ENCODE peak calls at places on chromosomes 1 and 21, in five cellular contexts. U is fibroblast of lung, C is neural progenitor cell, R is IMR-90, G is SK-N-SH. F is an unnamed sample.

GRCh38 chr1:156379420-156380165 is 10.6 kb downstream of the RHBG start:
- DNase-seq in U (no peak), C (peak), R (peak), G (no peak), F (peak)

GRCh38 chr21:31337991-31338891 is 5.8 kb downstream of the TIAM1 start:
- DNase-seq in U (no peak), C (no peak), R (no peak), G (no peak), F (no peak)

GRCh38 chr1:156067262-156067661 is 6.3 kb downstream of the RAB25 start:
- DNase-seq in U (no peak), C (no peak), R (peak), G (no peak), F (no peak)

GRCh38 chr1:101239095-101240040 is 2.5 kb downstream of the S1PR1 start:
- DNase-seq in U (peak), C (no peak), R (no peak), G (no peak), F (no peak)

GRCh38 chr1:207805841-207806421 is 54.1 kb downstream of the CD46 start:
- DNase-seq in U (peak), C (no peak), R (peak), G (no peak), F (peak)

GRCh38 chr1:214864896-214865688 is 217.4 kb upstream of the KCNK2 start:
- DNase-seq in U (peak), C (no peak), R (peak), G (no peak), F (no peak)

GRCh38 chr1:147586412-147586811 is 45.1 kb downstream of the BCL9 start:
- DNase-seq in U (no peak), C (peak), R (no peak), G (no peak), F (peak)

GRCh38 chr1:12153181-12153785 is 13.5 kb upstream of the TNFRSF1B start:
- DNase-seq in U (peak), C (no peak), R (peak), G (no peak), F (no peak)

GRCh38 chr21:28336299-28336698 is 656.4 kb downstream of the LTN1 start:
- DNase-seq in U (peak), C (peak), R (peak), G (peak), F (peak)

GRCh38 chr1:172561252-172561651 is 28.3 kb downstream of the SUCO start:
- DNase-seq in U (no peak), C (no peak), R (peak), G (no peak), F (no peak)

GRCh38 chr1:212062832-212063438 is 27.4 kb downstream of the DTL start:
- DNase-seq in U (peak), C (peak), R (peak), G (peak), F (no peak)

GRCh38 chr1:54971317-54971791 is 9.1 kb upstream of the TMEM61 start:
- DNase-seq in U (no peak), C (no peak), R (peak), G (no peak), F (peak)

GRCh38 chr1:85554630-85555327 is 25.8 kb upstream of the CCN1 start:
- DNase-seq in U (peak), C (no peak), R (peak), G (no peak), F (no peak)

GRCh38 chr1:12433323-12434053 is 184.5 kb downstream of the DHRS3 start:
- DNase-seq in U (peak), C (peak), R (peak), G (peak), F (peak)

GRCh38 chr1:78519446-78519845 is 28.7 kb downstream of the PTGFR start:
- DNase-seq in U (no peak), C (no peak), R (peak), G (no peak), F (no peak)

GRCh38 chr1:229253170-229253974 is 17.5 kb upstream of the RAB4A start:
- DNase-seq in U (no peak), C (peak), R (peak), G (peak), F (peak)

DNA sequence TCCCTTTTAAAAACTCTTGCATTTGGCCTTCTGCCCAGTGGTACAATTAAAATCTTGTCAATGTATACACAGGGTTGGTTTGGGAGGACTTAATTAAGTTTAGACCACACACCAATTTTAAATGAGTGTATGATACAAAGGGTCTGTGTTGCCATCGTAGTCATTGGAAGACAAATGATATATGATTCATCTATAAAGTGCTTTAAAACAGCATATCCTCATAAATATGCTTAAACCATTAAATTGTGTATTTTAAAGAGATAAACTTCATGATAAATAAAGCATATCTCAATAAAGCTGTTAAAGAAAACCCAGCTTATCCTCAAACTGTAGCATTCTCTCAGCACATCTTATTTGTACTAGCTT is 69.5 kb downstream of the LUZP1 start:
- DNase-seq in U (no peak), C (no peak), R (no peak), G (no peak), F (no peak)
- H3K9ac ChIP-seq in U (no peak), C (no peak), R (no peak), G (no peak), F (no peak)

GRCh38 chr1:145956776-145957442 is 908 bp downstream of the LIX1L start:
- DNase-seq in U (peak), C (no peak), R (peak), G (no peak), F (no peak)

GRCh38 chr1:145959957-145960467 is 2.2 kb upstream of the LIX1L start:
- DNase-seq in U (no peak), C (no peak), R (no peak), G (no peak), F (no peak)

GRCh38 chr1:145957443-145958319 is at the start of gene LIX1L:
- DNase-seq in U (peak), C (peak), R (peak), G (peak), F (peak)

GRCh38 chr1:145959333-145959732 is 1.5 kb upstream of the LIX1L start:
- DNase-seq in U (no peak), C (no peak), R (no peak), G (no peak), F (no peak)

DNA sequence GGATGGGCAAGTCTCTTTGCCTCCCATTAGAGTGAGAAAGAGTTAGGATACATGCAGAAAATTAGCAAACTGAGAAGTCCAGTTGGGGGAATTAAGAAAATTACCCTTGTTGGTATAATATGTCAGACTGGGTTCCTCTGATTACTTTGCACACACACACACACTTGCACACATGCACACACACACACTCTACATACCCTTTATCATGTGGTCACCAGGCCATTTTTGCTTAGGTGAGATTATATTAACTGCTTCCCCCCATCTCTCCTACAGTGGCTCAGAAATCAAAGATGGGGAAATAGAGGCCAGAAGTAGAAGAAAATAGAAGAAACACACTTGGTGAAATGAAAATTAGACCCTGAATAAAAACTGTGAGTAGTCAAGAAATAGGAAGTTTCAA is 917 bp upstream of the LIX1L start:
- DNase-seq in U (no peak), C (no peak), R (no peak), G (no peak), F (no peak)
- H3K27ac ChIP-seq in U (no peak), C (no peak), R (no peak), G (peak), F (no peak)

GRCh38 chr1:24127801-24128363 is 15.1 kb downstream of the IL22RA1 start:
- DNase-seq in U (no peak), C (no peak), R (no peak), G (no peak), F (no peak)
- H3K9ac ChIP-seq in U (no peak), C (no peak), R (no peak), G (no peak), F (no peak)

DNA sequence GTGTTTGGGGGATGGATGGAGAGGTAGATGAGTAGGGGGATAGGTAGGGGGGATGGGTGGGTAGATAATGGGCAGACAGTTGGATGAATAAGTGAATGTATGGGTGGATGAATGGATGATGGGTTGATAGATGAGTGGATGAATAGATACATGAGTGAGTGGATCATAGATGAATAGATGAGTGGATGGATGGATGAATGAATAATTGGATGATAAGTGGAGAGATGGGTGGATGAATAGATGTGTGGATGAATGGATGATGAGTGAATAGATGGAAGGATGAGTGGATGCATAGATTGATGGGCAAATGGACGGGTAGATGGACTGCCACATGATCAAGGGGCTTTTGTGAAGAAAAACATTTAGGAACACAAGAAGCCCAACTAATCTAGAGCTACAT is 133.3 kb upstream of the F3 start:
- DNase-seq in U (no peak), C (no peak), R (no peak), G (no peak), F (no peak)
- H3K27ac ChIP-seq in U (no peak), C (no peak), R (no peak), G (no peak), F (no peak)

DNA sequence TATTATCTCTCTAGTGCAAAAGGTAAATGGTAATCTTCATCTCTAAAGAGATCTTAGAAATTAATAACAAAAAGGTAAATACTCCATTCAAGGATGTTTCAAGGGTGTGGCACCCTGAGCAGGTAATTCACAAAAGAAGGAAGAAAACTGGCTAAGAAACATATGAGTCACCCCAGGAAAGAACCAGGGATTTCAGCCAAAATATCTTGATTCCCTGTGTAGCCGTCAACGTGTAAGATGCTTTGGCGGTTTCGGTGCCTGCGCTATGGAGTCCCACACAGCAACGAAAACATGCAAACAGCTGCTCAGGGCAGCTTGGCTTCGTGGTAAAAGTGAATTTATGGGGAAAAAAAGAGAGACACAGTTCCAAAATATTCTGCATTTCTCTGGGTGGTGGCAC is 3.7 kb downstream of the ITGB2 start:
- DNase-seq in U (no peak), C (no peak), R (no peak), G (no peak), F (no peak)
- H3K9ac ChIP-seq in U (no peak), C (no peak), R (no peak), G (no peak), F (no peak)

GRCh38 chr1:169046671-169047070 is 59.8 kb upstream of the ATP1B1 start:
- DNase-seq in U (no peak), C (no peak), R (no peak), G (no peak), F (no peak)
- H3K27ac ChIP-seq in U (no peak), C (no peak), R (no peak), G (no peak), F (no peak)

GRCh38 chr1:198657550-198658064 is 18.8 kb downstream of the PTPRC start:
- DNase-seq in U (peak), C (no peak), R (peak), G (no peak), F (no peak)
- H3K9ac ChIP-seq in U (no peak), C (no peak), R (no peak), G (peak), F (no peak)